ENCODE peak calls at places on chromosome 15, in nine cellular contexts. Y is activated CD8-positive, alpha-beta memory T cell treated with anti-CD3 and anti-CD28 coated beads for 48 hours; G is ureter; V is spleen; F is H7; S is right cardiac atrium; E is neural crest cell; T is AG20443; J is NCI-H1930. O is an unnamed sample.

GRCh38 chr15:96330450-96331140 is at the start of gene NR2F2:
- DNase-seq in Y (no peak), G (peak; percentile 96), V (peak; percentile 89), F (peak; percentile 98), S (peak; percentile 99), E (peak; percentile 88), T (peak; percentile 97), J (peak; percentile 88), O (peak; percentile 89)

GRCh38 chr15:50452927-50453326 is 28.7 kb downstream of the USP8 start:
- DNase-seq in Y (no peak), G (no peak), V (no peak), F (no peak), S (no peak), E (no peak), T (peak; percentile 21), J (no peak), O (no peak)

GRCh38 chr15:80898040-80898439 is 91.6 kb downstream of the MESD start:
- DNase-seq in Y (no peak), G (no peak), V (no peak), F (no peak), S (no peak), E (no peak), T (no peak), J (no peak), O (no peak)

GRCh38 chr15:28936481-28936881 is 50.7 kb downstream of the APBA2 start:
- DNase-seq in Y (no peak), G (no peak), V (peak; percentile 73), F (no peak), S (no peak), E (no peak), T (no peak), J (no peak), O (no peak)

GRCh38 chr15:29480278-29480677 is 210.7 kb upstream of the NSMCE3 start:
- DNase-seq in Y (no peak), G (no peak), V (no peak), F (no peak), S (no peak), E (no peak), T (no peak), J (no peak), O (no peak)

GRCh38 chr15:31278544-31279220 is 48.0 kb upstream of the KLF13 start:
- DNase-seq in Y (no peak), G (no peak), V (peak; percentile 63), F (peak; percentile 30), S (no peak), E (no peak), T (peak; percentile 6), J (no peak), O (no peak)

GRCh38 chr15:74417230-74417629 is 16.5 kb downstream of the SEMA7A start:
- DNase-seq in Y (no peak), G (no peak), V (no peak), F (no peak), S (no peak), E (no peak), T (peak; percentile 76), J (no peak), O (no peak)

GRCh38 chr15:94453227-94453626 is 221.9 kb downstream of the MCTP2 start:
- DNase-seq in Y (no peak), G (no peak), V (no peak), F (no peak), S (no peak), E (no peak), T (no peak), J (no peak), O (no peak)

GRCh38 chr15:70643106-70643782 is 120.1 kb downstream of the UACA start:
- DNase-seq in Y (no peak), G (no peak), V (no peak), F (no peak), S (no peak), E (no peak), T (no peak), J (no peak), O (no peak)

GRCh38 chr15:68418611-68419161 is 13.3 kb downstream of the ITGA11 start:
- DNase-seq in Y (no peak), G (peak; percentile 67), V (no peak), F (no peak), S (no peak), E (no peak), T (peak; percentile 60), J (no peak), O (peak; percentile 42)

GRCh38 chr15:56228854-56229253 is 14.8 kb downstream of the RFX7 start:
- DNase-seq in Y (no peak), G (no peak), V (no peak), F (no peak), S (no peak), E (no peak), T (no peak), J (no peak), O (no peak)

GRCh38 chr15:67839358-67839928 is 402 bp downstream of the RNU6-1 start:
- DNase-seq in Y (no peak), G (no peak), V (peak; percentile 73), F (peak; percentile 73), S (no peak), E (no peak), T (peak; percentile 57), J (peak; percentile 36), O (peak; percentile 86)

GRCh38 chr15:65033659-65034269 is 4.3 kb upstream of the MTFMT start:
- DNase-seq in Y (no peak), G (no peak), V (no peak), F (peak; percentile 54), S (no peak), E (no peak), T (peak; percentile 70), J (peak; percentile 6), O (peak; percentile 56)

GRCh38 chr15:89360294-89360971 is 25.8 kb upstream of the POLG start:
- DNase-seq in Y (no peak), G (no peak), V (peak; percentile 54), F (peak; percentile 88), S (no peak), E (no peak), T (no peak), J (no peak), O (no peak)

GRCh38 chr15:91528811-91529210 is 324.7 kb upstream of the SLCO3A1 start:
- DNase-seq in Y (no peak), G (no peak), V (no peak), F (no peak), S (no peak), E (no peak), T (no peak), J (no peak), O (no peak)

GRCh38 chr15:20351448-20351961 is 190.1 kb downstream of the GOLGA6L6 start:
- DNase-seq in Y (no peak), G (peak; percentile 44), V (peak; percentile 84), F (peak; percentile 35), S (peak; percentile 64), E (no peak), T (peak; percentile 36), J (no peak), O (no peak)

GRCh38 chr15:78951841-78952238 is 7.0 kb upstream of the CTSH start:
- DNase-seq in Y (no peak), G (peak; percentile 69), V (no peak), F (no peak), S (no peak), E (no peak), T (no peak), J (no peak), O (no peak)

GRCh38 chr15:22786868-22787698 is 639 bp downstream of the NIPA1 start:
- DNase-seq in Y (no peak), G (no peak), V (peak; percentile 80), F (peak; percentile 84), S (peak; percentile 65), E (peak; percentile 20), T (peak; percentile 41), J (no peak), O (peak; percentile 78)

GRCh38 chr15:70795311-70795665 is 31.9 kb upstream of the UACA start:
- DNase-seq in Y (no peak), G (no peak), V (no peak), F (no peak), S (no peak), E (no peak), T (peak; percentile 84), J (no peak), O (no peak)

GRCh38 chr15:73991726-73992593 is at the start of gene STOML1:
- DNase-seq in Y (peak; percentile 97), G (peak; percentile 93), V (peak; percentile 99), F (peak; percentile 99), S (peak; percentile 98), E (peak; percentile 99), T (peak; percentile 97), J (peak; percentile 86), O (peak; percentile 73)

GRCh38 chr15:70669006-70669602 is 94.3 kb downstream of the UACA start:
- DNase-seq in Y (no peak), G (no peak), V (no peak), F (no peak), S (no peak), E (no peak), T (no peak), J (no peak), O (no peak)

GRCh38 chr15:77335298-77335697 is 84.6 kb downstream of the PEAK1 start:
- DNase-seq in Y (no peak), G (no peak), V (no peak), F (no peak), S (peak; percentile 62), E (no peak), T (no peak), J (no peak), O (no peak)

GRCh38 chr15:38696120-38696727 is 131.6 kb upstream of the RASGRP1 start:
- DNase-seq in Y (no peak), G (no peak), V (no peak), F (no peak), S (no peak), E (no peak), T (peak; percentile 82), J (no peak), O (no peak)

GRCh38 chr15:38905634-38906033 is 341.0 kb upstream of the RASGRP1 start:
- DNase-seq in Y (no peak), G (no peak), V (no peak), F (no peak), S (no peak), E (no peak), T (no peak), J (no peak), O (no peak)

GRCh38 chr15:76012021-76012551 is at the start of gene NRG4:
- DNase-seq in Y (no peak), G (no peak), V (no peak), F (no peak), S (no peak), E (no peak), T (no peak), J (no peak), O (no peak)

GRCh38 chr15:55224892-55225291 is 28.2 kb upstream of the RSL24D1 start:
- DNase-seq in Y (no peak), G (no peak), V (no peak), F (no peak), S (no peak), E (no peak), T (no peak), J (no peak), O (no peak)

GRCh38 chr15:61016087-61016486 is 213.0 kb downstream of the RORA start:
- DNase-seq in Y (no peak), G (no peak), V (no peak), F (no peak), S (no peak), E (no peak), T (no peak), J (no peak), O (no peak)

O was measured in NCI-H526.